ENCODE peak calls at places on chromosomes 5 and 9, in four cellular contexts. One of them, this sample, is unnamed.

GRCh38 chr5:60410427-60410826 is 289.5 kb downstream of the DEPDC1B start:
- DNase-seq in fibroblast of mammary gland: peak; percentile 16
- DNase-seq in breast epithelium: no peak
- DNase-seq in HCT116: no peak
- DNase-seq in this sample: peak; percentile 5

GRCh38 chr5:11126844-11127243 is 365.8 kb upstream of the DAP start:
- DNase-seq in fibroblast of mammary gland: no peak
- DNase-seq in breast epithelium: no peak
- DNase-seq in HCT116: no peak
- DNase-seq in this sample: no peak

GRCh38 chr5:133854554-133854953 is 113.9 kb downstream of the C5orf15 start:
- DNase-seq in fibroblast of mammary gland: no peak
- DNase-seq in breast epithelium: no peak
- DNase-seq in HCT116: no peak
- DNase-seq in this sample: no peak

GRCh38 chr5:134825212-134825611 is 20.6 kb upstream of the C5orf24 start:
- DNase-seq in fibroblast of mammary gland: peak; percentile 19
- DNase-seq in breast epithelium: no peak
- DNase-seq in HCT116: no peak
- DNase-seq in this sample: no peak

GRCh38 chr5:90338712-90339372 is 70.7 kb downstream of the CETN3 start:
- DNase-seq in fibroblast of mammary gland: no peak
- DNase-seq in breast epithelium: no peak
- DNase-seq in HCT116: no peak
- DNase-seq in this sample: no peak

GRCh38 chr5:42995152-42995751 is 44.9 kb downstream of the ANXA2R start:
- DNase-seq in fibroblast of mammary gland: peak; percentile 53
- DNase-seq in breast epithelium: no peak
- DNase-seq in HCT116: no peak
- DNase-seq in this sample: peak; percentile 59

GRCh38 chr9:8816361-8816760 is 1016.8 kb upstream of the DMAC1 start:
- DNase-seq in fibroblast of mammary gland: peak; percentile 10
- DNase-seq in breast epithelium: no peak
- DNase-seq in HCT116: no peak
- DNase-seq in this sample: no peak

GRCh38 chr9:2641033-2641432 is 19.4 kb downstream of the VLDLR start:
- DNase-seq in fibroblast of mammary gland: no peak
- DNase-seq in breast epithelium: no peak
- DNase-seq in HCT116: no peak
- DNase-seq in this sample: no peak

GRCh38 chr5:159310492-159310891 is 19.8 kb downstream of the IL12B start:
- DNase-seq in fibroblast of mammary gland: no peak
- DNase-seq in breast epithelium: no peak
- DNase-seq in HCT116: no peak
- DNase-seq in this sample: no peak

GRCh38 chr9:88737031-88737430 is 202.1 kb downstream of the NXNL2 start:
- DNase-seq in fibroblast of mammary gland: peak; percentile 91
- DNase-seq in breast epithelium: no peak
- DNase-seq in HCT116: no peak
- DNase-seq in this sample: peak; percentile 58

GRCh38 chr5:159850192-159850573 is 66.1 kb upstream of the ADRA1B start:
- DNase-seq in fibroblast of mammary gland: peak; percentile 90
- DNase-seq in breast epithelium: no peak
- DNase-seq in HCT116: no peak
- DNase-seq in this sample: peak; percentile 68

GRCh38 chr5:181098642-181099452 is 32.1 kb downstream of the OR2V1 start:
- DNase-seq in fibroblast of mammary gland: no peak
- DNase-seq in breast epithelium: no peak
- DNase-seq in HCT116: no peak
- DNase-seq in this sample: no peak

GRCh38 chr9:37996050-37996811 is 72.8 kb downstream of the SHB start:
- DNase-seq in fibroblast of mammary gland: no peak
- DNase-seq in breast epithelium: no peak
- DNase-seq in HCT116: no peak
- DNase-seq in this sample: no peak

GRCh38 chr9:93288891-93289883 is 105.2 kb downstream of the WNK2 start:
- DNase-seq in fibroblast of mammary gland: peak; percentile 80
- DNase-seq in breast epithelium: no peak
- DNase-seq in HCT116: no peak
- DNase-seq in this sample: no peak

GRCh38 chr9:75992480-75993206 is 102.2 kb downstream of the PCSK5 start:
- DNase-seq in fibroblast of mammary gland: peak; percentile 42
- DNase-seq in breast epithelium: no peak
- DNase-seq in HCT116: no peak
- DNase-seq in this sample: no peak

GRCh38 chr5:78633710-78634109 is 14.9 kb downstream of the LHFPL2 start:
- DNase-seq in fibroblast of mammary gland: peak; percentile 65
- DNase-seq in breast epithelium: no peak
- DNase-seq in HCT116: no peak
- DNase-seq in this sample: peak; percentile 52

GRCh38 chr9:76371901-76372300 is 22.3 kb downstream of the RFK start:
- DNase-seq in fibroblast of mammary gland: peak; percentile 29
- DNase-seq in breast epithelium: no peak
- DNase-seq in HCT116: no peak
- DNase-seq in this sample: peak; percentile 88

GRCh38 chr5:42268630-42269029 is 154.6 kb upstream of the GHR start:
- DNase-seq in fibroblast of mammary gland: peak; percentile 64
- DNase-seq in breast epithelium: no peak
- DNase-seq in HCT116: no peak
- DNase-seq in this sample: peak; percentile 2

GRCh38 chr9:136615631-136616306 is 46.9 kb upstream of the EGFL7 start:
- DNase-seq in fibroblast of mammary gland: peak; percentile 16
- DNase-seq in breast epithelium: no peak
- DNase-seq in HCT116: no peak
- DNase-seq in this sample: no peak

GRCh38 chr5:32270178-32270577 is 42.6 kb downstream of the MTMR12 start:
- DNase-seq in fibroblast of mammary gland: no peak
- DNase-seq in breast epithelium: no peak
- DNase-seq in HCT116: no peak
- DNase-seq in this sample: no peak

GRCh38 chr9:794386-794785 is 47.1 kb upstream of the DMRT1 start:
- DNase-seq in fibroblast of mammary gland: no peak
- DNase-seq in breast epithelium: no peak
- DNase-seq in HCT116: no peak
- DNase-seq in this sample: no peak

GRCh38 chr9:131125288-131126058 is at the start of gene NUP214:
- DNase-seq in fibroblast of mammary gland: peak; percentile 96
- DNase-seq in breast epithelium: peak; percentile 99
- DNase-seq in HCT116: peak; percentile 94
- DNase-seq in this sample: peak; percentile 97

GRCh38 chr9:13607746-13608445 is 328.4 kb upstream of the MPDZ start:
- DNase-seq in fibroblast of mammary gland: no peak
- DNase-seq in breast epithelium: no peak
- DNase-seq in HCT116: no peak
- DNase-seq in this sample: peak; percentile 48

GRCh38 chr5:62310426-62311105 is 4.6 kb downstream of the KIF2A start:
- DNase-seq in fibroblast of mammary gland: peak; percentile 8
- DNase-seq in breast epithelium: no peak
- DNase-seq in HCT116: no peak
- DNase-seq in this sample: no peak

GRCh38 chr9:35814106-35814840 is 569 bp downstream of the HINT2 start:
- DNase-seq in fibroblast of mammary gland: peak; percentile 66
- DNase-seq in breast epithelium: peak; percentile 70
- DNase-seq in HCT116: no peak
- DNase-seq in this sample: peak; percentile 50

GRCh38 chr9:134167530-134167931 is 3.2 kb upstream of the RNU6ATAC start:
- DNase-seq in fibroblast of mammary gland: peak; percentile 12
- DNase-seq in breast epithelium: no peak
- DNase-seq in HCT116: no peak
- DNase-seq in this sample: peak; percentile 19

GRCh38 chr5:8060235-8061139 is 191.5 kb downstream of the MTRR start:
- DNase-seq in fibroblast of mammary gland: no peak
- DNase-seq in breast epithelium: no peak
- DNase-seq in HCT116: no peak
- DNase-seq in this sample: no peak

GRCh38 chr9:88574993-88575392 is 40.0 kb downstream of the NXNL2 start:
- DNase-seq in fibroblast of mammary gland: peak; percentile 51
- DNase-seq in breast epithelium: no peak
- DNase-seq in HCT116: no peak
- DNase-seq in this sample: peak; percentile 52

GRCh38 chr5:23318960-23319359 is 188.4 kb upstream of the PRDM9 start:
- DNase-seq in fibroblast of mammary gland: peak; percentile 8
- DNase-seq in breast epithelium: no peak
- DNase-seq in HCT116: no peak
- DNase-seq in this sample: no peak

GRCh38 chr5:98541641-98542040 is 231.8 kb upstream of the RGMB start:
- DNase-seq in fibroblast of mammary gland: no peak
- DNase-seq in breast epithelium: no peak
- DNase-seq in HCT116: no peak
- DNase-seq in this sample: no peak

GRCh38 chr5:32326216-32326772 is 13.6 kb upstream of the MTMR12 start:
- DNase-seq in fibroblast of mammary gland: peak; percentile 60
- DNase-seq in breast epithelium: no peak
- DNase-seq in HCT116: peak; percentile 22
- DNase-seq in this sample: peak; percentile 4

GRCh38 chr9:3205421-3206095 is 320.2 kb downstream of the RFX3 start:
- DNase-seq in fibroblast of mammary gland: no peak
- DNase-seq in breast epithelium: no peak
- DNase-seq in HCT116: no peak
- DNase-seq in this sample: no peak

GRCh38 chr5:115641948-115642347 is 16.1 kb upstream of the TMED7 start:
- DNase-seq in fibroblast of mammary gland: peak; percentile 40
- DNase-seq in breast epithelium: no peak
- DNase-seq in HCT116: no peak
- DNase-seq in this sample: peak; percentile 56

GRCh38 chr5:72554897-72555296 is 47.7 kb upstream of the ZNF366 start:
- DNase-seq in fibroblast of mammary gland: no peak
- DNase-seq in breast epithelium: no peak
- DNase-seq in HCT116: no peak
- DNase-seq in this sample: no peak

DNA sequence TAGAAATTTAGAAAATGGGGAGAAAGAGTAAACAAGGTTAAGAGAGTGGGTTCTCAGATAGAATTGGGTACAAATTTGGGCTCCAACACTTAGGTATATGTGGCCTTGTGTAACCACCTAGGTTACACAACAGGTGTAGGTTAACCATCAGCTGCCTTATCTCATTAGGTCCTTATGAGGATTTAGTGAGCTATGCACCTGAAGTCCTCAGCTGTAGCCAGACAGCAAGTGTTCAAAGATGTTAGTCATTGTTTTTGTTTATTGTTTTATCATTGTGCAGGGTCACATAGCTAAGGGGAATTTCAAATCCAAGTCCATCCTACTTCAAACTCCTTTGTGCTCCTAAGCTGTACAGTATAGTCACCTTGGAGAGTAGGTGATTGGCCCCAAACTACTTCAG is 970 bp upstream of the TRIM32 start:
- DNase-seq in fibroblast of mammary gland: no peak
- DNase-seq in breast epithelium: no peak
- DNase-seq in HCT116: no peak
- DNase-seq in this sample: no peak
- H3K4me3 ChIP-seq in fibroblast of mammary gland: peak overlapping the region; percentile 79
- H3K4me3 ChIP-seq in breast epithelium: no peak overlapping the region
- H3K4me3 ChIP-seq in HCT116: peak overlapping the region; percentile 77
- H3K4me3 ChIP-seq in this sample: peak overlapping the region; percentile 86

DNA sequence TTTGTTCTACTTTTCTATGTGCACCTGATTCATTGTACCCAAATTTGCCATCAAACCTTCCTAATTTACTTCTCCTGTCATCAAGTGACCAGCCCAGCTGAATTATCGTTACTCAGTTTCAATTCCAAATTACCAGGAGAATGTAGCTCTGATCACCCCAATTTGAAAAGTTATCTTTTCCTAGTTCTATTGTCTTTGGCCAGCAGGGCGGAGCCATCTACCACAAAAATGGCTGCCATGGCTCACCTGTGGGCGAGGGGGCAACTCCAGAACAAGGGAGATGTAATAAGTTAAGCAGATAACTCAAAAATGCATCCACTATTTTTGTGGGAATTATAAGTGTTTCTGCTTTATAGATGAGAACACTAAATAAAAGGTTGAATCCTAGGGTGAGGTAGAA is 133.8 kb upstream of the MOCS2 start:
- DNase-seq in fibroblast of mammary gland: no peak
- DNase-seq in breast epithelium: no peak
- DNase-seq in HCT116: no peak
- DNase-seq in this sample: no peak
- TF ChIP-seq CTCF in fibroblast of mammary gland: no peak
- TF ChIP-seq CTCF in breast epithelium: no peak
- TF ChIP-seq CTCF in HCT116: peak; percentile 38
- TF ChIP-seq CTCF in this sample: no peak

GRCh38 chr5:15510092-15510491 is 10.1 kb downstream of the FBXL7 start:
- DNase-seq in fibroblast of mammary gland: peak; percentile 26
- DNase-seq in breast epithelium: no peak
- DNase-seq in HCT116: no peak
- DNase-seq in this sample: peak; percentile 71
- H3K4me3 ChIP-seq in fibroblast of mammary gland: no peak overlapping the region
- H3K4me3 ChIP-seq in breast epithelium: no peak overlapping the region
- H3K4me3 ChIP-seq in HCT116: no peak overlapping the region
- H3K4me3 ChIP-seq in this sample: no peak overlapping the region

GRCh38 chr5:164958688-164959087 is 1453.3 kb downstream of the MAT2B start:
- DNase-seq in fibroblast of mammary gland: peak; percentile 0
- DNase-seq in breast epithelium: no peak
- DNase-seq in HCT116: no peak
- DNase-seq in this sample: no peak
- TF ChIP-seq CTCF in fibroblast of mammary gland: no peak
- TF ChIP-seq CTCF in breast epithelium: no peak
- TF ChIP-seq CTCF in HCT116: peak; percentile 5
- TF ChIP-seq CTCF in this sample: no peak

GRCh38 chr9:128553695-128554094 is 1.3 kb downstream of the SPTAN1 start:
- DNase-seq in fibroblast of mammary gland: peak; percentile 88
- DNase-seq in breast epithelium: no peak
- DNase-seq in HCT116: no peak
- DNase-seq in this sample: peak; percentile 90
- H3K4me3 ChIP-seq in fibroblast of mammary gland: peak overlapping the region; percentile 87
- H3K4me3 ChIP-seq in breast epithelium: peak overlapping the region; percentile 99
- H3K4me3 ChIP-seq in HCT116: peak overlapping the region; percentile 93
- H3K4me3 ChIP-seq in this sample: peak overlapping the region; percentile 87

DNA sequence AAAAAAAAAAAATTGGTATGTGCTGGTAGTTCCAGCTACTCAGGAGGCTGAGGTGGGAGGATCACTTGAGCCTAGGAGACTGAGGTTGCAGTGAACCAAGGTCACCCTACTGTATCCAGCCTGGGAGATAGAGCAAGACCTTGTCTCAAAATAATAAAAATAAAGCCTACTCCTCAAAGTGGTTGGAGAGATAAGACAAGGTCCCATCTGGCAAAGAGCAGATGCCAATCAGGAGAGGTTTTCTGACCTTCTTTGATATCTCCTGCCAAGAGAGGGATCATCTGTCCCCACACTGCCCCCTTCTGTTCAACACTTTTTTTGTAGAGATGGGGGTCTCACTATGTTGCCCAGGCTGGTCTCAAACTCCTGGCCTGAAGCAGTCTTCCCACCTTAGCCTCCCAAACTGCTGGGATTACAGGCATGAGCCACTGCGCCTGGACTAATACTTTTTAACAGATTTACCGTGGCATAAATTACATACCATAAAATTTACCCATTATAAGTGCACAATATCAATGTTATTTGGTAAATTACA is 64.7 kb downstream of the SH3PXD2B start:
- DNase-seq in fibroblast of mammary gland: no peak
- DNase-seq in breast epithelium: no peak
- DNase-seq in HCT116: no peak
- DNase-seq in this sample: no peak
- TF ChIP-seq CTCF in fibroblast of mammary gland: peak; percentile 24
- TF ChIP-seq CTCF in breast epithelium: no peak
- TF ChIP-seq CTCF in HCT116: peak; percentile 24
- TF ChIP-seq CTCF in this sample: no peak

This sample was measured in fibroblast of the aortic adventitia.